ENCODE peak calls at places on chromosomes 13 and 19, in eight cellular contexts. B is T-helper 2 cell; P is neural progenitor cell; F is smooth muscle cell of the brain vasculature; G is uterus; S is stimulated activated CD4-positive, alpha-beta T cell treated with anti-CD3 and anti-CD28 coated beads, Interleukin-15, amount 100 ng/mL, for 24 hours; J is bronchial epithelial cell; V is ACHN. L is an unnamed sample.

GRCh38 chr19:55368701-55369563 is 1.3 kb downstream of the IL11 start:
- DNase-seq in B (no peak), P (peak), F (no peak), G (no peak), S (peak), J (peak), V (no peak), L (no peak)

GRCh38 chr19:33365676-33366075 is 7.8 kb upstream of the CEBPG start:
- DNase-seq in B (no peak), P (no peak), F (no peak), G (no peak), S (no peak), J (no peak), V (no peak), L (no peak)

GRCh38 chr13:77907653-77908341 is 10.8 kb downstream of the EDNRB start:
- DNase-seq in B (no peak), P (no peak), F (no peak), G (peak), S (no peak), J (no peak), V (no peak), L (peak)

GRCh38 chr13:113044431-113045114 is 61.0 kb upstream of the F7 start:
- DNase-seq in B (no peak), P (no peak), F (no peak), G (no peak), S (no peak), J (no peak), V (no peak), L (no peak)

GRCh38 chr19:3442487-3443071 is 37.7 kb downstream of the SMIM24 start:
- DNase-seq in B (no peak), P (no peak), F (no peak), G (no peak), S (no peak), J (no peak), V (no peak), L (no peak)

GRCh38 chr19:50465000-50465399 is 11.3 kb upstream of the EMC10 start:
- DNase-seq in B (no peak), P (no peak), F (no peak), G (no peak), S (no peak), J (no peak), V (no peak), L (no peak)

GRCh38 chr19:48969276-48970138 is 4.4 kb downstream of the FTL start:
- DNase-seq in B (no peak), P (no peak), F (no peak), G (no peak), S (no peak), J (peak), V (peak), L (no peak)

GRCh38 chr13:44843403-44843802 is 145.9 kb downstream of the NUFIP1 start:
- DNase-seq in B (no peak), P (no peak), F (no peak), G (no peak), S (no peak), J (peak), V (no peak), L (no peak)

GRCh38 chr13:107937841-107938240 is 277.5 kb downstream of the LIG4 start:
- DNase-seq in B (no peak), P (no peak), F (no peak), G (no peak), S (no peak), J (no peak), V (no peak), L (no peak)

GRCh38 chr13:26220575-26220974 is 1.5 kb downstream of the RNF6 start:
- DNase-seq in B (no peak), P (no peak), F (no peak), G (no peak), S (no peak), J (peak), V (peak), L (no peak)

GRCh38 chr19:14553042-14553938 is 18.6 kb downstream of the NDUFB7 start:
- DNase-seq in B (no peak), P (no peak), F (no peak), G (no peak), S (no peak), J (no peak), V (no peak), L (no peak)